ENCODE peak calls at places on chromosome 21, in six cellular contexts. N is KBM-7; K is Right ventricle myocardium inferior; V is CD8-positive, alpha-beta T cell; X is retina; R is foreskin fibroblast. L is an unnamed sample.
A peak's percentile ranks its signal among the peaks of the same experiment; 100 is the strongest.

GRCh38 chr21:42370894-42371654 is 4.7 kb upstream of the TFF1 start:
- DNase-seq in K (no peak), R (no peak), X (no peak), N (no peak), V (no peak), L (no peak)

GRCh38 chr21:34017127-34017961 is 56.0 kb upstream of the MRPS6 start:
- DNase-seq in R (no peak), V (no peak), K (no peak), N (no peak), X (no peak), L (no peak)

GRCh38 chr21:33884361-33885157 is 31.0 kb downstream of the ATP5PO start:
- DNase-seq in V (no peak), N (no peak), X (no peak), K (no peak), R (peak; percentile 68), L (no peak)

GRCh38 chr21:41141031-41141457 is 26.9 kb upstream of the BACE2 start:
- DNase-seq in V (no peak), K (no peak), X (no peak), N (no peak), R (no peak), L (peak; percentile 2)

GRCh38 chr21:37375866-37376574 is 9.4 kb downstream of the DYRK1A start:
- DNase-seq in X (no peak), R (no peak), V (no peak), K (no peak), N (no peak), L (no peak)

GRCh38 chr21:45436371-45437040 is 31.5 kb downstream of the COL18A1 start:
- DNase-seq in V (no peak), R (peak; percentile 46), K (peak; percentile 25), X (no peak), N (no peak), L (no peak)

GRCh38 chr21:41766883-41767605 is at the start of gene RIPK4:
- DNase-seq in X (no peak), K (no peak), V (peak; percentile 52), N (no peak), R (peak; percentile 39), L (peak; percentile 54)

GRCh38 chr21:31895069-31895851 is 22.4 kb downstream of the HUNK start:
- DNase-seq in K (no peak), V (no peak), N (no peak), R (no peak), X (no peak), L (no peak)

GRCh38 chr21:16908087-16908486 is 604.8 kb upstream of the CXADR start:
- DNase-seq in X (no peak), K (no peak), V (no peak), N (no peak), R (peak; percentile 16), L (peak; percentile 1)

GRCh38 chr21:45288441-45288841 is 746 bp upstream of the POFUT2 start:
- DNase-seq in V (no peak), N (no peak), R (no peak), X (no peak), K (no peak), L (no peak)

GRCh38 chr21:20016431-20017005 is 981.7 kb upstream of the NCAM2 start:
- DNase-seq in V (no peak), R (no peak), X (no peak), K (no peak), N (no peak), L (no peak)

GRCh38 chr21:45513003-45513706 is 29.1 kb downstream of the SLC19A1 start:
- DNase-seq in K (peak; percentile 67), X (no peak), N (no peak), R (no peak), V (no peak), L (no peak)

GRCh38 chr21:36415375-36415774 is 30.2 kb downstream of the CHAF1B start:
- DNase-seq in R (no peak), V (no peak), K (no peak), X (no peak), N (no peak), L (no peak)

GRCh38 chr21:35677298-35677841 is 383.0 kb downstream of the SETD4 start:
- DNase-seq in N (no peak), X (no peak), R (no peak), K (no peak), V (no peak), L (no peak)

L was measured in ELR.